ENCODE peak calls at places on chromosomes 11 and 22, in nine cellular contexts. W, F, D, C, U, P, M, T and N are unnamed samples.
A peak's percentile ranks its signal among the peaks of the same experiment; 100 is the strongest.

GRCh38 chr11:122293298-122294023 is 177.4 kb upstream of the BLID start:
- DNase-seq in U (no peak), P (no peak), W (peak; percentile 28), T (peak; percentile 54), F (no peak), M (peak; percentile 20), C (no peak), D (no peak), N (no peak)

GRCh38 chr11:130308059-130308458 is 6.7 kb downstream of the ZBTB44 start:
- DNase-seq in U (no peak), M (no peak), C (no peak), D (no peak), P (no peak), T (no peak), F (no peak), W (no peak), N (no peak)

GRCh38 chr11:9787981-9788521 is 124.2 kb downstream of the SWAP70 start:
- DNase-seq in D (peak; percentile 95), C (no peak), T (peak; percentile 89), W (peak; percentile 77), M (peak; percentile 96), F (peak; percentile 59), P (no peak), U (no peak), N (no peak)

GRCh38 chr11:88384678-88385015 is 47.1 kb upstream of the CTSC start:
- DNase-seq in F (no peak), T (no peak), P (no peak), W (peak; percentile 54), D (peak; percentile 73), U (no peak), M (no peak), C (no peak), N (no peak)

GRCh38 chr11:116326146-116326545 is 446.6 kb downstream of the BUD13 start:
- DNase-seq in P (no peak), T (no peak), C (no peak), D (no peak), U (no peak), F (no peak), M (no peak), W (no peak), N (no peak)

GRCh38 chr11:26765323-26765722 is 43.5 kb upstream of the SLC5A12 start:
- DNase-seq in D (no peak), F (no peak), C (no peak), U (no peak), T (no peak), P (no peak), M (no peak), W (no peak), N (no peak)

GRCh38 chr11:125871391-125872137 is 15.9 kb upstream of the HYLS1 start:
- DNase-seq in P (peak; percentile 53), C (peak; percentile 18), M (peak; percentile 42), U (no peak), W (peak; percentile 64), D (peak; percentile 18), F (no peak), T (peak; percentile 34), N (no peak)

GRCh38 chr22:37623075-37624016 is 14.7 kb downstream of the GGA1 start:
- DNase-seq in P (peak; percentile 44), C (peak; percentile 57), U (no peak), W (peak; percentile 60), M (peak; percentile 49), F (no peak), D (peak; percentile 36), T (peak; percentile 57), N (peak; percentile 73)

GRCh38 chr11:64814712-64815187 is 4.4 kb upstream of the MEN1 start:
- DNase-seq in T (no peak), W (no peak), C (no peak), F (no peak), M (no peak), D (no peak), P (no peak), U (no peak), N (no peak)

GRCh38 chr22:44363214-44363979 is 50.6 kb upstream of the SHISAL1 start:
- DNase-seq in F (peak; percentile 88), W (peak; percentile 99), P (peak; percentile 85), D (peak; percentile 95), C (peak; percentile 60), T (peak; percentile 97), M (peak; percentile 97), U (peak; percentile 97), N (no peak)

GRCh38 chr11:371051-371450 is 1.8 kb downstream of the B4GALNT4 start:
- DNase-seq in F (no peak), P (no peak), W (no peak), C (no peak), U (no peak), M (no peak), D (no peak), T (no peak), N (no peak)

GRCh38 chr22:17009640-17010291 is 1.7 kb upstream of the GAB4 start:
- DNase-seq in M (no peak), D (no peak), U (no peak), T (no peak), W (no peak), P (no peak), F (no peak), C (no peak), N (no peak)
- TF ChIP-seq CTCF in M (no peak), D (no peak), U (no peak), T (no peak), W (no peak), P (no peak), F (no peak), C (no peak), N (no peak)

GRCh38 chr22:31958625-31959239 is 14.4 kb downstream of the YWHAH start:
- DNase-seq in C (no peak), P (no peak), M (no peak), T (no peak), D (no peak), W (no peak), F (no peak), U (no peak), N (no peak)

GRCh38 chr22:31960767-31961166 is 16.4 kb downstream of the YWHAH start:
- DNase-seq in F (no peak), D (no peak), W (no peak), U (no peak), M (no peak), P (no peak), T (no peak), C (no peak), N (no peak)

GRCh38 chr22:31954535-31955326 is 10.4 kb downstream of the YWHAH start:
- DNase-seq in F (no peak), T (peak; percentile 54), P (no peak), M (peak; percentile 77), U (no peak), D (peak; percentile 29), W (no peak), C (no peak), N (no peak)

GRCh38 chr22:31956360-31956759 is 12.0 kb downstream of the YWHAH start:
- DNase-seq in W (no peak), F (no peak), M (no peak), P (no peak), U (no peak), D (no peak), T (no peak), C (no peak), N (no peak)

GRCh38 chr22:31957970-31958594 is 13.7 kb downstream of the YWHAH start:
- DNase-seq in W (no peak), C (no peak), P (no peak), D (no peak), T (no peak), F (no peak), M (no peak), U (no peak), N (no peak)
- TF ChIP-seq CTCF in W (no peak), C (no peak), P (no peak), D (no peak), T (no peak), F (no peak), M (no peak), U (no peak), N (no peak)

DNA sequence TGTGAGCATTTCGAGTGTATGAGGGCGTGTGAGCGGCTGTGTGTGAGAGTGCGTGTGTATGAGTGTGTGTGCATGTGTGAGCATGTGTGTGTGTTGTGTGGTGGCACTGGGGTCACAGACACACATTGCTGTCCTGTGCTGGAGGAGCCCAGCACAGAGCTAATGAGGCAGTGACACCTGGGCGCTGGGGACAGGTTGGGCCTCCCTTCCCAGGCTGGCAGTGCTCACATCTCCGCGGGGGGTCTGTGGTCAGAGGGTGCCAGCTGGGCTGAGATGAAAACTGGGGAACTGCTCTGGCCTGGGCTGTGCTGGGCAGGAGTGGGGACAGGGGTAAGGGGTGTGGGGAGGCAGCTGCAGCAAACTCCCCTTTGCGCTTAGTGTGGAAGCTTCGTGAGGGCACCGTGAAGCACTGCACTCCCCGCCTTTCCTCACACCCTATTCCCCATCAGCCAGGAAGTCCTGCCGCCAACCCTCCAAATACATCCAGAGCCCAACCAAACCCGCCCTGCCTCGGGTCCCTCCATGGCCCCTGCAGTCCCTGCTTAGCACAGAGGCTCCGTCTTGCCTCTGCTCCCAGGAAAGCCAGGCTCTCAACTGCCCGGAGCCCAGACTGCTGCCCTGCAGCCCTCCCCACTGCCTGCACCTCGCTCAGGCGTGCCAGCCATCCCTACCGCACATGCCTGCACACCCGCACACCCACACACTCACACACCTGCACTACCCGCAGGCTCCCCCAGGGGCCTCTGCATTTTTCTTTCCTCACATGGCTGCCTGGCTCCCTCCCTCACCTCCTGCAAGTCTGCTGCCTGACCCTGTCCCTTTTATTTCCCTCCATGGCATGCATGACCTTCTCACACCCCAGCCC is 62.0 kb upstream of the THY1 start:
- DNase-seq in F (peak; percentile 25), W (no peak), D (no peak), T (no peak), U (peak; percentile 64), C (no peak), P (no peak), M (no peak), N (no peak)
- TF ChIP-seq CTCF in F (no peak), W (no peak), D (peak; percentile 29), T (peak; percentile 12), U (no peak), C (no peak), P (peak; percentile 21), M (peak; percentile 10), N (no peak)

GRCh38 chr11:115238802-115239201 is 265.4 kb downstream of the CADM1 start:
- DNase-seq in W (no peak), M (no peak), P (no peak), D (no peak), C (no peak), U (no peak), T (no peak), F (no peak), N (no peak)
- TF ChIP-seq CTCF in W (no peak), M (no peak), P (no peak), D (peak; percentile 27), C (no peak), U (no peak), T (no peak), F (no peak), N (no peak)

GRCh38 chr11:134385171-134385570 is 26.9 kb downstream of the B3GAT1 start:
- DNase-seq in W (no peak), T (no peak), C (no peak), M (no peak), F (no peak), D (no peak), U (no peak), P (no peak), N (no peak)
- TF ChIP-seq CTCF in W (no peak), T (no peak), C (no peak), M (no peak), F (no peak), D (no peak), U (no peak), P (no peak), N (no peak)